ENCODE peak calls at places on chromosomes 2 and 18, in five cellular contexts. V is upper lobe of left lung, B is stomach, T is vagina, H is breast epithelium. C is an unnamed sample.

GRCh38 chr2:169933124-169933711 is 106.0 kb downstream of the UBR3 start:
- DNase-seq in V (no peak), B (no peak), T (no peak), H (no peak), C (no peak)

GRCh38 chr18:21896732-21897336 is 156.2 kb downstream of the MIB1 start:
- DNase-seq in V (no peak), B (no peak), T (no peak), H (no peak), C (no peak)

GRCh38 chr18:9643549-9643948 is 29.2 kb upstream of the PPP4R1 start:
- DNase-seq in V (peak; percentile 66), B (no peak), T (no peak), H (no peak), C (no peak)

GRCh38 chr2:149428783-149429182 is 98.4 kb downstream of the LYPD6 start:
- DNase-seq in V (no peak), B (no peak), T (no peak), H (no peak), C (no peak)

GRCh38 chr2:191559569-191559968 is 118.4 kb upstream of the NABP1 start:
- DNase-seq in V (no peak), B (no peak), T (no peak), H (no peak), C (no peak)

GRCh38 chr2:37324536-37324785 is 172 bp downstream of the PRKD3 start:
- DNase-seq in V (peak; percentile 84), B (no peak), T (no peak), H (peak; percentile 71), C (no peak)

GRCh38 chr2:234245945-234246344 is 195.4 kb downstream of the SPP2 start:
- DNase-seq in V (no peak), B (no peak), T (no peak), H (no peak), C (no peak)

GRCh38 chr2:54572636-54573531 is 116.8 kb downstream of the SPTBN1 start:
- DNase-seq in V (no peak), B (no peak), T (no peak), H (no peak), C (no peak)

GRCh38 chr2:160574472-160575140 is 81.0 kb upstream of the RBMS1 start:
- DNase-seq in V (no peak), B (no peak), T (no peak), H (no peak), C (no peak)

GRCh38 chr2:231926761-231927565 is 767 bp upstream of the NPPC start:
- DNase-seq in V (no peak), B (no peak), T (no peak), H (peak; percentile 52), C (peak; percentile 56)

GRCh38 chr2:567865-568638 is 109.2 kb downstream of the TMEM18 start:
- DNase-seq in V (no peak), B (no peak), T (peak; percentile 97), H (no peak), C (no peak)

GRCh38 chr2:224442092-224442999 is 40.4 kb upstream of the FAM124B start:
- DNase-seq in V (no peak), B (no peak), T (no peak), H (no peak), C (no peak)

GRCh38 chr2:62506421-62506750 is 391 bp upstream of the TMEM17 start:
- DNase-seq in V (no peak), B (no peak), T (no peak), H (no peak), C (no peak)

GRCh38 chr2:42756150-42756549 is 7.8 kb downstream of the OXER1 start:
- DNase-seq in V (no peak), B (no peak), T (peak; percentile 74), H (no peak), C (no peak)

GRCh38 chr2:46984642-46985476 is 69.3 kb upstream of the MCFD2 start:
- DNase-seq in V (peak; percentile 90), B (no peak), T (peak; percentile 96), H (no peak), C (peak; percentile 89)

GRCh38 chr2:216170362-216170761 is 61.2 kb downstream of the XRCC5 start:
- DNase-seq in V (no peak), B (no peak), T (no peak), H (no peak), C (no peak)

GRCh38 chr2:50901510-50901909 is 130.4 kb downstream of the NRXN1 start:
- DNase-seq in V (no peak), B (no peak), T (no peak), H (no peak), C (no peak)

GRCh38 chr2:110126086-110126773 is 10.6 kb upstream of the MALL start:
- DNase-seq in V (no peak), B (no peak), T (no peak), H (no peak), C (no peak)

GRCh38 chr18:29840101-29840500 is 1202.4 kb downstream of the DSC3 start:
- DNase-seq in V (no peak), B (no peak), T (no peak), H (no peak), C (no peak)

GRCh38 chr2:26740890-26741302 is 23.2 kb upstream of the SLC35F6 start:
- DNase-seq in V (no peak), B (no peak), T (no peak), H (no peak), C (no peak)

GRCh38 chr2:36569267-36569860 is 28.6 kb downstream of the FEZ2 start:
- DNase-seq in V (no peak), B (no peak), T (no peak), H (no peak), C (no peak)

GRCh38 chr18:45222200-45222599 is 393.1 kb upstream of the SLC14A2 start:
- DNase-seq in V (no peak), B (no peak), T (no peak), H (no peak), C (no peak)

GRCh38 chr18:62751341-62751821 is 36.0 kb downstream of the PHLPP1 start:
- DNase-seq in V (no peak), B (no peak), T (no peak), H (no peak), C (no peak)

GRCh38 chr2:23330214-23330613 is 54.8 kb upstream of the KLHL29 start:
- DNase-seq in V (no peak), B (no peak), T (no peak), H (no peak), C (no peak)

GRCh38 chr2:204180671-204181070 is 244.1 kb downstream of the ICOS start:
- DNase-seq in V (no peak), B (no peak), T (no peak), H (no peak), C (no peak)

DNA sequence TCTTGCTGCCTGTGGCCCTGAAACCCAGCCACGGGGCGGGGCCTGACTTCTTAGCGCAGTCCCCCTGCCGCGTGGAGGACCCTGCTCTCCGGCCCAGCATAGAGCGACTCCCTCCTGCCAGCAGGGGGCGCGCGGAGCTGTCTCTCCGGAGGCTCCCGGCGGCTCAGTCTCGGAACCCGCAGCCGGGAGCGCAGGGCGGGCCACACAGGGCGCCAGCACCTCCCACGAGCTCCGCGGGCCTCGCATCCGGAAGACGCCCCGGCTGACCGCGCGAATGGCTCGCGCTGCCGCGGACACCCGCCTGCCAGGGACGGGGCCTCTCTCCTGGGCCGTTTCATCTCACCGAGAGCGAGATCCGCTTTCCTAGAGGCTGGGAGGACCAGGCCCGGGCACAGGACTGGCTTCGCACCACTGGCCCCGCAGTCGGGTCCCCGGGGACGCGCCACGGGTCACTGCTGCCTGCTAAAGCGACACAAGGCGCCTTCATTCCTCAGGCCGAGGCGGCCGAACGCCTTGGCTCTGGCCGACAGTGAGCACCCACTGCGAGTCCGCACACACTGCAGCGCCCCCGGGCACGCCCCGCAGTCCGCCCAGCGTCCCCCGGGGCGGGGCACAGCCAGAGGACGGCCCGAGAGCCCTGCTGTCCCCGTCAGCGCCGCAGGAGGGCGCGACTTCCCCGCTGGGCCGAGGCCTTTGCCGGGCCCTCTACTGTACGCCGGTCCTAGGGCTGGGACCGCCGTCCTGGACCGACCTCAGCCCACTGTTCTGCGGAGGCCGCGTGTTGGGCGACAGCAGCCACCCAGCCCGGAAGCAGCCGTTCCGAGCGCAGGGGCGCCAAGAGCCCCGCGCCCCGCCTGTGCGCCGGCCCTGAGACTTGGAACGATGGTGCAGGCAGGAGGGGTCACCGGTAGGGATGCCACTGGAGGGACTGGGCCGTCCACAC is 39.0 kb upstream of the ARHGEF4 start:
- DNase-seq in V (peak; percentile 87), B (peak; percentile 91), T (no peak), H (peak; percentile 85), C (peak; percentile 92)
- H3K27ac ChIP-seq in V (peak overlapping the region; percentile 77), B (peak overlapping the region; percentile 91), T (peak overlapping the region; percentile 97), H (peak overlapping the region; percentile 96), C (peak overlapping the region; percentile 92)

DNA sequence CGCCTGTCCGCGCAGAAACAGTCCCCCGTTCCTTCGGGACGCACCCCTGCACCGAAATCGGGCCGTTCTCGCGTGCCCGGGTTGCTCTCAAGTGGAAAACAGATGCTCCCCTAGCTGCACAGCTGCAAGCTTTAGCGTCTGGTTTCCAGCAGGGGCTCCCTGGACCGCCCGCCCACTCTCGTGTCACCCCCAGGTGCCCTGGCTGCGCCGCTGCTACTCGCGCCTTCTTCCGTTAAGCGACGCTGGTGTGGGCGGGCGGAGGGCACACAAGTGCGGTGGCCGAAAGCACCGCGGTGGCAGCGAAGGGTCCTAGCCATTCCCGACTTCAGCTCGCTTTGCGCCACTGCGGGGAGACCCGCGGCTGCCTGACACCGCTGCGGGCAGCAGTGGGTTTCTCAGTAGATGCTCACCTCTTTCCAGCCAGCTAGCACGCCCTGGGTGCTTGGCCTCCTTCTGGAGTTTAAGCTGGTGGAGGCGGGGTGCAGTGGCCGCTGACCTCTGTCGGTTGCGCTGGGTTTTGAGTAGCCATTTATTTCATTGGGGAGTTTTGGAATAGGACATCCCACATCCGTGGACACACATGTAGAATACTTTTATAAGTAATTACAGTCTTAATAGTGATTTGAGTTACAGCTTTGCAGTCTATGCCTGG is 806 bp downstream of the ZNF407 start:
- DNase-seq in V (peak; percentile 59), B (peak; percentile 37), T (no peak), H (peak; percentile 53), C (peak; percentile 82)
- TF ChIP-seq POLR2AphosphoS5 in V (no peak), B (no peak), T (no peak), H (no peak), C (no peak)

DNA sequence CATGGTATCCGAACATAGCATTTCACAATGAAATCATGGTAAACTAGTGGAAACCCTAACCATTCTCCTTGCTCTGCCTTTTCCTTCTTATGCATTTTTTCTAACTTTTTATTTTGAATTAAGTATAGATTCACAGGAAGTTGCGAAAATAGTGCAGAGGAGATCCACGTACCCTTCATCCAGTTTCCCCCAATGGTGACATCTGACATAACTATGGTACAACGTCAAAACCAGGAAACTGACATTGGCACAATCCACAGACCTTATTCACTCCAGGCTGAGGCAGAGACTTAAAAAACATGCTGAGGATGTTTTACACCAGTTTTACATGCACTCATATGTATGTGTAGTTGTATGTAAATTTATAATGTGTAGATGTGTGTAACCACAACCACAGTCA is 38.2 kb downstream of the AAK1 start:
- DNase-seq in V (no peak), B (no peak), T (no peak), H (no peak), C (no peak)
- H3K27ac ChIP-seq in V (no peak overlapping the region), B (no peak overlapping the region), T (no peak overlapping the region), H (no peak overlapping the region), C (no peak overlapping the region)

DNA sequence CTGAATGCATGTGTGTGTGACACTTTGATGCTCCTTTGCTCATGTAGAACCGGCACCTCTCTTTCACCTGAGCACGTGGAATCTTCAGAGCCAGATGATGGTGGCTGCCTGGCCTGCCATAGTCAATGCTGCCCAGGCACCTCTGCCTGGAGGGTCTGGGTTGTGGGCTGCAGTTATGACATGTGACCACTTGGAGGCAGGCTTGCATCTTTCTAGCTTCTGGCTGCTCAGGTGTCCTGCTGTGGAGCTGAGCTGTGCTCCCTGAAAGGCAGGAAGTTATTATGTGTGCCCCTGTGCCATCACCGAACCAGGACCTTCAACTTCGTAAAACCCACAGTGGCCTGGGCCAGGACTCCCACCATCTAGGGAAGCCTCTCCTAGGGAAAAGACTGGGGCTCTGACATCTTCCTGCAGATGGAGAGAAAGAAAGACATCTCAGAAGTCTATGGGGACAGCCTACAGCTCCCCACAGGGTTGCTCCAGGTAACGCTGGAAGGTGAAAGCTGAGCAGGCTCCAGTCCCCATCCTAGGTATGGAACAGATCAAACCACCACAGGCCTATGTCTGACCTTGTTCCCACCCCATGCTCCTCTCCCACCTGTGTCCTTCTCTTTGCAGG is 30.2 kb downstream of the PSD4 start:
- DNase-seq in V (peak; percentile 83), B (peak; percentile 84), T (no peak), H (no peak), C (no peak)
- TF ChIP-seq POLR2AphosphoS5 in V (no peak), B (no peak), T (peak; percentile 54), H (no peak), C (no peak)

C was measured in suprapubic skin.